ENCODE peak calls at places on chromosomes 7 and 10, in four cellular contexts. H is breast epithelium, P is SK-N-MC, C is hepatocyte. J is an unnamed sample.
A peak's percentile ranks its signal among the peaks of the same experiment; 100 is the strongest.

GRCh38 chr7:37448637-37449331 is at the start of gene ELMO1:
- DNase-seq in H (peak; percentile 57), P (no peak), C (peak; percentile 88), J (peak; percentile 68)

GRCh38 chr7:129949292-129950133 is 3.2 kb downstream of the UBE2H start:
- DNase-seq in H (no peak), P (peak; percentile 52), C (peak; percentile 62), J (no peak)

GRCh38 chr10:11120711-11121110 is 103.0 kb downstream of the CELF2 start:
- DNase-seq in H (no peak), P (no peak), C (no peak), J (no peak)

GRCh38 chr7:75621124-75621523 is 117.6 kb downstream of the HIP1 start:
- DNase-seq in H (no peak), P (no peak), C (no peak), J (no peak)

GRCh38 chr10:71281646-71282322 is 37.3 kb upstream of the SLC29A3 start:
- DNase-seq in H (no peak), P (no peak), C (no peak), J (no peak)

GRCh38 chr10:88209231-88209630 is 345.8 kb downstream of the PTEN start:
- DNase-seq in H (no peak), P (no peak), C (no peak), J (no peak)

GRCh38 chr7:155203059-155203881 is 94.4 kb upstream of the INSIG1 start:
- DNase-seq in H (no peak), P (no peak), C (no peak), J (no peak)

GRCh38 chr7:1810961-1811849 is 141.1 kb downstream of the ELFN1 start:
- DNase-seq in H (no peak), P (no peak), C (peak; percentile 59), J (no peak)

GRCh38 chr7:63096141-63096540 is 902.5 kb upstream of the ZNF722 start:
- DNase-seq in H (no peak), P (no peak), C (no peak), J (no peak)

GRCh38 chr7:26513948-26514347 is 222.3 kb downstream of the SNX10 start:
- DNase-seq in H (no peak), P (no peak), C (no peak), J (no peak)

GRCh38 chr7:37141742-37142141 is 306.9 kb downstream of the ELMO1 start:
- DNase-seq in H (no peak), P (no peak), C (no peak), J (no peak)

GRCh38 chr7:94584113-94584512 is 71.8 kb downstream of the SGCE start:
- DNase-seq in H (no peak), P (no peak), C (no peak), J (no peak)

GRCh38 chr10:114172776-114173555 is 1.0 kb downstream of the CCDC186 start:
- DNase-seq in H (no peak), P (no peak), C (no peak), J (no peak)

GRCh38 chr7:23055582-23056178 is 41.8 kb upstream of the HYCC1 start:
- DNase-seq in H (no peak), P (peak; percentile 45), C (peak; percentile 72), J (peak; percentile 19)

GRCh38 chr10:89279449-89279869 is 22.4 kb upstream of the IFIT2 start:
- DNase-seq in H (no peak), P (no peak), C (no peak), J (no peak)

GRCh38 chr7:131370523-131370968 is 42.9 kb downstream of the MKLN1 start:
- DNase-seq in H (no peak), P (no peak), C (peak; percentile 4), J (no peak)

GRCh38 chr10:102121739-102122372 is 1.7 kb upstream of the LDB1 start:
- DNase-seq in H (no peak), P (no peak), C (peak; percentile 63), J (no peak)

GRCh38 chr7:86932038-86932512 is 127.4 kb downstream of the ELAPOR2 start:
- DNase-seq in H (no peak), P (peak; percentile 18), C (no peak), J (no peak)

GRCh38 chr7:146772581-146772980 is 656.0 kb downstream of the CNTNAP2 start:
- DNase-seq in H (no peak), P (no peak), C (peak; percentile 32), J (no peak)

GRCh38 chr7:158743219-158743618 is 38.6 kb upstream of the NCAPG2 start:
- DNase-seq in H (no peak), P (no peak), C (no peak), J (no peak)

GRCh38 chr10:71294856-71295255 is 24.2 kb upstream of the SLC29A3 start:
- DNase-seq in H (no peak), P (no peak), C (no peak), J (no peak)

GRCh38 chr7:96589038-96589437 is 120.6 kb downstream of the SEM1 start:
- DNase-seq in H (no peak), P (no peak), C (no peak), J (no peak)

GRCh38 chr10:48659790-48660189 is 24.9 kb upstream of the WDFY4 start:
- DNase-seq in H (no peak), P (no peak), C (no peak), J (no peak)

DNA sequence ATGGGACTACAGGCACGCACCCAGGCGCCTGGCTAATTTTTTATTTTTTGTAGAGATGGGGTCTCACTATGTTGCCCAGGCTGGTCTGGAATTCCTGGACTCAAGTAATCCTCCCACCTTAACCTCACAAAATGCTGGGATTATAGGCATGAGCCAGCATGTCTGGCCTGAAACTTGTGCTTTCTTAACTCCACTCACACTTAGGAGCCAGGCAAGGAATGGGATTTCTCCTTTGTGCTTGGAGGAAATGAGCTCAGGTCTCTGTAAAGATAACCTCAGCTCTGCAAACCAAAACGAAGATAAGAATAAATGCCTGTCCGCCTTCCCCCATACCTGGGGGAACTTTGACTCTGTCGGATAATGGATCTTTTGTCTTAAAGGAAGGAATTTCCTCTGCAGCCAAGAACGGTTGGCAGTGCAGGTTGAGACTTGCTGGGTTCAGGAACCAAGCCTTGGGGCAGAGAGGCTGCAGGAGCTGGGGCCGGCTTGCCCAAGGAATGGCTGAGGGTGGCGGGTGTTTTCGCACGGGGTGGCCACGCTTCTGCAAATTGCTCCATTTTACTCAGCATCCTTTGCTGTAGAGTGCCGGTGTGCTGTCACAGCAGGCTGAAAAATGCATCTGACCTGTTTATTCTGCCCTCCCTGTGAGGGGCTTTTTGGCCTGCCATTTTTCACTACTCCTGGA is 174.2 kb downstream of the KIAA1217 start:
- DNase-seq in H (peak; percentile 63), P (no peak), C (peak; percentile 65), J (no peak)
- H3K27ac ChIP-seq in H (peak overlapping the region; percentile 93), P (peak overlapping the region; percentile 46), C (peak overlapping the region; percentile 91), J (no peak overlapping the region)

DNA sequence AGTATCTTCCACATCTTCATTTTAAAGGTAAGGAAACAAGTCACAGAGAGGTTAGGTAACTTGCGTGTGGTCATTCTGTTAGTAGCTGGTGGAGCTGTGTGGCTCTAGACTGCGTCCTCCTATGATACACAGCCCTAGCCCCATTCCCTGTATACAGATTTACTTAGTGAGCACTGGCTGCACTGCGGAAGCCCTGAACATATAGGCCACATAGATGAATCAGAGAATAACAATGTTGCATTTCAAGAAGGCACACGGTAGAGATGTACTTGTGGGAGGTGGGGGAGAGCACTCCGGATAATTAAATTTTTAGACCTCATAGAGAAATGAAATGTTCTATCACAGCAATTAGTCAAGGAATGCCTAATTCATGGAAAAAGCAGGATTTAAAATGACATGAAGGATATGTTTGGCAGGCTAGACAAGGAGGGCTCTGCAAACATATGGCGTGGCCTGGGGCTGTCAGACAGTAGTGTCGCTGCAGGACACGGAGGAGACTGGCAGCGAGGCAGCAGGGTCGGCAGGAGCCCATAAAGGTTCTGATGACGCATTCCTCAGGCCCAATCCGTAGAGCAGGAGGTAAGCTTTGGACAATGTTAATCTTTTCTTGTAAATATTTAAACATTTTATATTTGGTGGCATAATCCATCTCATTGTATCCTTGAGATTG is 29.5 kb downstream of the RAB11FIP2 start:
- DNase-seq in H (no peak), P (no peak), C (no peak), J (no peak)
- H3K27ac ChIP-seq in H (no peak overlapping the region), P (no peak overlapping the region), C (no peak overlapping the region), J (no peak overlapping the region)

DNA sequence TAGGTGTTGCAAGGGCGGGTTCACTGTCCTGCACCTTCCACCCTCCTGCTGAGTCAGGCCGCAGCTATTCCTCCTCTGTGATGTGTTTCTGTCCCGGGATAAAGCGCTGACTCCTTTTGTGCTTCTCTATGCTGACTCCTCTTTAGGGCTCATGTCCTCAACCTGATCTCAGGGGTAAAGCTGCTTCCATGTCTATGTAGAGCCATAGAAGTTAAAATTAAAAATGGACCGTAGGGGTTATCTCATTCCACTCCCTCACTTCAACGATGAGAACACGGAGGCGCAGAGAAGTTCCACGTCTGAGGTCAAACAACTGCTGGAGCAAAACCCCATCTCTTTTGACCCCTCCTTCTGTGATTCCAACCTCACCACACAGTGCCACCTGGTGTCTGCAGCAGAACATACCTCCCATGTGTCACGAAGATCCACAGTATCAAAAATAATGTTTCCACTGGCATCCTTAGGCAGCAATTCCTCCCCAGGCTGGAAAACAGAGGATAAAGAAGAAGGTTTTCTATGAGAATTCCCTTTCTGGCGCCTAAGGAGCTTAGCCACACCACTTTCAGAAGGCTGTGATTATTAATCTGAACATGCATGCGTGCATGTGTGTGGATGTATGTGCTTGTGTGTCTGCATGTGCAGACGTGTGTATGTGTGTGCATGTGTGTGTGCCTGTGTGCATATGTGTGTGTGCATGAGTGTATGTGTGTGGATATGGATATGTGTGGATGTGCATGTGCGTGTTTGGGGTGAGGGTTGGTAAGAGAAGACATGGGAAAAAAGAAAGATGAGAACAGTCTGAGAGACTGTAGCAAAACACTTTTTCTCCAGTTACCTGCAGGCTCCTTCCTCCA is 81.2 kb upstream of the UCN3 start:
- DNase-seq in H (no peak), P (no peak), C (peak; percentile 74), J (peak; percentile 26)
- H3K27ac ChIP-seq in H (no peak overlapping the region), P (no peak overlapping the region), C (no peak overlapping the region), J (no peak overlapping the region)

GRCh38 chr10:94320285-94320914 is 42.3 kb downstream of the NOC3L start:
- DNase-seq in H (peak; percentile 71), P (peak; percentile 10), C (peak; percentile 81), J (peak; percentile 43)
- H3K27ac ChIP-seq in H (no peak overlapping the region), P (no peak overlapping the region), C (no peak overlapping the region), J (no peak overlapping the region)

GRCh38 chr7:74242122-74242443 is 12.1 kb downstream of the RFC2 start:
- DNase-seq in H (no peak), P (no peak), C (no peak), J (no peak)

GRCh38 chr7:74248156-74248555 is 6.0 kb downstream of the RFC2 start:
- DNase-seq in H (no peak), P (no peak), C (no peak), J (no peak)

DNA sequence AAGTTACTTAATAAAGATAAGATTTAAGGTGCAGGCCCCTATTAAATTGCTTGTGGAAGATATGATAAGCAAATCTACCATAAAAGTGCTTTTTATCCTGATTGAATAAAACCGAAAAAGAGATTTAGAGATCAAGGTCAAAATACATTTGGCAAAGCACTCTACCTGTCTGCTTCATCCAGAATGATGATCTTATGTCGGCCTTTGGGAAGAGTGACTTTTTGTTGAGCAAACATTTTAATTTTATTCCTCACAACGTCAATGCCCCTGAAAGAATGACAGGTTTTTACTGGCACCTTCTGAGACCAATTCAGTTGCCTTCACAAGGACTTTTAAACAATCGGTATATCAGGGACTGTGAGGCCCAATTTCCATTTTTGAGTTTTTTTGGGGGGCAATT is 7.7 kb downstream of the RFC2 start:
- DNase-seq in H (no peak), P (no peak), C (no peak), J (no peak)
- H3K27ac ChIP-seq in H (no peak overlapping the region), P (no peak overlapping the region), C (no peak overlapping the region), J (no peak overlapping the region)

J was measured in CD4-positive, alpha-beta T cell.